ENCODE peak calls at places on chromosomes 1 and 21, in six cellular contexts. I is stimulated activated CD4-positive, alpha-beta T cell treated with anti-CD3 and anti-CD28 coated beads, Interleukin-2, amount 100 ng/mL, for 48 hours; S is NCI-H1436; Y is lung microvascular endothelial cell; L is choroid plexus epithelial cell; R is tibial artery. Z is an unnamed sample.

GRCh38 chr1:198713081-198713480 is 74.2 kb downstream of the PTPRC start:
- DNase-seq in I (no peak), S (no peak), Y (no peak), L (peak), R (no peak), Z (no peak)

GRCh38 chr1:174964261-174964984 is 35.3 kb upstream of the CACYBP start:
- DNase-seq in I (no peak), S (no peak), Y (peak), L (peak), R (no peak), Z (no peak)

GRCh38 chr1:10319750-10320149 is 79.1 kb upstream of the PGD start:
- DNase-seq in I (no peak), S (no peak), Y (no peak), L (no peak), R (no peak), Z (no peak)

GRCh38 chr1:155003227-155003765 is 694 bp downstream of the ZBTB7B start:
- DNase-seq in I (no peak), S (no peak), Y (peak), L (peak), R (peak), Z (no peak)

GRCh38 chr1:178120088-178120487 is 26.2 kb downstream of the RASAL2 start:
- DNase-seq in I (no peak), S (no peak), Y (no peak), L (peak), R (no peak), Z (no peak)

GRCh38 chr1:7052701-7053100 is 267.4 kb downstream of the CAMTA1 start:
- DNase-seq in I (no peak), S (no peak), Y (no peak), L (no peak), R (no peak), Z (no peak)

GRCh38 chr1:189847613-189848012 is 630.1 kb downstream of the BRINP3 start:
- DNase-seq in I (no peak), S (no peak), Y (no peak), L (no peak), R (no peak), Z (no peak)

GRCh38 chr1:23013657-23014056 is 2.0 kb downstream of the TEX46 start:
- DNase-seq in I (no peak), S (peak), Y (no peak), L (no peak), R (no peak), Z (no peak)

GRCh38 chr1:177255411-177255810 is 84.7 kb downstream of the BRINP2 start:
- DNase-seq in I (no peak), S (no peak), Y (peak), L (peak), R (no peak), Z (no peak)

GRCh38 chr1:85320371-85321131 is 44.1 kb upstream of the BCL10 start:
- DNase-seq in I (no peak), S (no peak), Y (peak), L (peak), R (no peak), Z (no peak)

GRCh38 chr1:8941906-8942305 is 3.8 kb upstream of the CA6 start:
- DNase-seq in I (no peak), S (no peak), Y (peak), L (peak), R (no peak), Z (no peak)

GRCh38 chr1:76998582-76999189 is 131.4 kb downstream of the ST6GALNAC5 start:
- DNase-seq in I (no peak), S (no peak), Y (no peak), L (peak), R (no peak), Z (no peak)

GRCh38 chr1:59146651-59147358 is 150.1 kb upstream of the FGGY start:
- DNase-seq in I (peak), S (no peak), Y (peak), L (peak), R (peak), Z (no peak)

GRCh38 chr1:213987876-213988638 is at the start of gene PROX1:
- DNase-seq in I (peak), S (peak), Y (peak), L (peak), R (peak), Z (no peak)

GRCh38 chr21:16117851-16118592 is 388.2 kb downstream of the USP25 start:
- DNase-seq in I (no peak), S (no peak), Y (peak), L (peak), R (no peak), Z (no peak)

GRCh38 chr1:172408958-172409357 is 11.5 kb upstream of the C1orf105 start:
- DNase-seq in I (no peak), S (no peak), Y (no peak), L (no peak), R (no peak), Z (no peak)

GRCh38 chr21:17585875-17586450 is 26.7 kb downstream of the BTG3 start:
- DNase-seq in I (no peak), S (peak), Y (peak), L (peak), R (no peak), Z (no peak)

GRCh38 chr1:36081926-36082485 is 1.9 kb upstream of the TEKT2 start:
- DNase-seq in I (no peak), S (peak), Y (no peak), L (no peak), R (no peak), Z (no peak)

GRCh38 chr21:18495553-18495952 is 92.0 kb upstream of the TMPRSS15 start:
- DNase-seq in I (no peak), S (no peak), Y (no peak), L (no peak), R (no peak), Z (no peak)

GRCh38 chr1:169546087-169546995 is 39.9 kb downstream of the F5 start:
- DNase-seq in I (peak), S (peak), Y (peak), L (peak), R (peak), Z (peak)

GRCh38 chr1:33132549-33132948 is 49.3 kb downstream of the TRIM62 start:
- DNase-seq in I (no peak), S (no peak), Y (no peak), L (no peak), R (no peak), Z (no peak)

Z was measured in thoracic aorta.